ENCODE peak calls at places on chromosomes 16 and 17, in five cellular contexts. Q is neural progenitor cell, W is mammary epithelial cell, Y is body of pancreas, V is ovary. O is an unnamed sample.
A peak's percentile ranks its signal among the peaks of the same experiment; 100 is the strongest.

GRCh38 chr16:66070140-66070887 is 296.2 kb upstream of the CDH5 start:
- DNase-seq in V (peak; percentile 91), Q (no peak), Y (peak; percentile 20), W (no peak), O (peak; percentile 71)

GRCh38 chr16:85321856-85322271 is 209.6 kb upstream of the CIBAR2 start:
- DNase-seq in W (no peak), Q (no peak), Y (peak; percentile 98), V (peak; percentile 97), O (peak; percentile 99)

GRCh38 chr17:76501827-76502307 is 644 bp upstream of the RHBDF2 start:
- DNase-seq in Y (peak; percentile 83), W (no peak), Q (no peak), V (no peak), O (no peak)

GRCh38 chr16:88264641-88265285 is 118.0 kb upstream of the ZNF469 start:
- DNase-seq in W (peak; percentile 97), V (peak; percentile 97), Q (peak; percentile 48), Y (peak; percentile 89), O (peak; percentile 97)

GRCh38 chr17:4950757-4951204 is at the start of gene ENO3:
- DNase-seq in Y (no peak), V (no peak), Q (peak; percentile 78), W (no peak), O (no peak)

GRCh38 chr17:69246202-69246601 is 17.6 kb upstream of the ABCA10 start:
- DNase-seq in Y (no peak), Q (no peak), W (no peak), V (no peak), O (no peak)

GRCh38 chr17:54948380-54948779 is 20.1 kb downstream of the COX11 start:
- DNase-seq in Q (no peak), W (peak; percentile 96), Y (no peak), V (no peak), O (peak; percentile 59)

GRCh38 chr16:81537721-81538561 is 93.3 kb downstream of the CMIP start:
- DNase-seq in W (no peak), V (no peak), Y (no peak), Q (no peak), O (no peak)

GRCh38 chr17:27612160-27612767 is 18.7 kb upstream of the LGALS9 start:
- DNase-seq in Q (no peak), W (no peak), Y (no peak), V (no peak), O (no peak)

GRCh38 chr16:2530629-2531318 is 434 bp downstream of the CEMP1 start:
- DNase-seq in W (no peak), V (peak; percentile 31), Q (no peak), Y (no peak), O (no peak)

GRCh38 chr17:79340286-79340685 is 265.7 kb downstream of the ENGASE start:
- DNase-seq in Y (no peak), V (no peak), Q (no peak), W (no peak), O (no peak)

GRCh38 chr16:56609463-56609921 is 1.1 kb downstream of the MT2A start:
- DNase-seq in Y (peak; percentile 72), Q (peak; percentile 29), W (peak; percentile 85), V (peak; percentile 51), O (peak; percentile 78)

GRCh38 chr17:19867094-19867653 is 562 bp downstream of the ULK2 start:
- DNase-seq in Y (peak; percentile 78), V (peak; percentile 66), W (peak; percentile 50), Q (peak; percentile 88), O (peak; percentile 68)

GRCh38 chr17:83180264-83180995 is 101.0 kb downstream of the METRNL start:
- DNase-seq in W (no peak), Y (no peak), Q (no peak), V (no peak), O (no peak)

GRCh38 chr16:31501226-31501965 is 6.8 kb downstream of the RUSF1 start:
- DNase-seq in Q (no peak), V (no peak), W (no peak), Y (no peak), O (no peak)

GRCh38 chr16:66874079-66874775 is 6.1 kb upstream of the PDP2 start:
- DNase-seq in Y (no peak), V (no peak), Q (no peak), W (peak; percentile 26), O (no peak)

GRCh38 chr17:82051776-82052637 is at the start of the genes GPS1 and RFNG:
- DNase-seq in Y (peak; percentile 81), V (peak; percentile 71), W (peak; percentile 59), Q (peak; percentile 83), O (peak; percentile 75)

GRCh38 chr16:56789360-56789759 is 59.4 kb downstream of the NUP93 start:
- DNase-seq in Q (no peak), V (peak; percentile 22), W (peak; percentile 45), Y (peak; percentile 88), O (peak; percentile 58)

GRCh38 chr17:292016-292415 is 60.6 kb downstream of the RPH3AL start:
- DNase-seq in V (no peak), W (no peak), Y (no peak), Q (no peak), O (no peak)

GRCh38 chr16:29824589-29825144 is 4.4 kb downstream of the MVP start:
- DNase-seq in Q (no peak), V (no peak), W (peak; percentile 48), Y (no peak), O (no peak)

GRCh38 chr16:82882982-82883863 is 256.5 kb downstream of the CDH13 start:
- DNase-seq in Q (no peak), W (no peak), Y (no peak), V (no peak), O (no peak)

GRCh38 chr17:80477647-80478478 is 1.5 kb upstream of the NPTX1 start:
- DNase-seq in Y (peak; percentile 35), Q (peak; percentile 91), V (peak; percentile 44), W (peak; percentile 35), O (peak; percentile 34)

GRCh38 chr17:80295146-80295545 is 34.5 kb downstream of the RNF213 start:
- DNase-seq in W (no peak), Q (no peak), Y (no peak), V (no peak), O (no peak)

GRCh38 chr17:36188891-36189306 is 7.7 kb downstream of the CCL3L1 start:
- DNase-seq in W (no peak), V (no peak), Y (peak; percentile 49), Q (no peak), O (no peak)

GRCh38 chr17:36183811-36184765 is 7.7 kb upstream of the TBC1D3B start:
- DNase-seq in Y (no peak), V (peak; percentile 27), W (no peak), Q (no peak), O (peak; percentile 68)

GRCh38 chr17:36182176-36183000 is 6.0 kb upstream of the TBC1D3B start:
- DNase-seq in Y (peak; percentile 52), Q (peak; percentile 72), V (peak; percentile 13), W (no peak), O (no peak)

GRCh38 chr17:36185416-36185815 is 9.0 kb upstream of the TBC1D3B start:
- DNase-seq in W (no peak), Q (no peak), V (no peak), Y (no peak), O (no peak)

GRCh38 chr17:36183001-36183810 is 6.8 kb upstream of the TBC1D3B start:
- DNase-seq in W (peak; percentile 66), V (peak; percentile 46), Y (peak; percentile 85), Q (peak; percentile 94), O (peak; percentile 95)
- H3K4me3 ChIP-seq in W (peak overlapping the region; percentile 48), V (peak overlapping the region; percentile 54), Y (peak overlapping the region; percentile 28), Q (peak overlapping the region; percentile 58), O (peak overlapping the region; percentile 69)

DNA sequence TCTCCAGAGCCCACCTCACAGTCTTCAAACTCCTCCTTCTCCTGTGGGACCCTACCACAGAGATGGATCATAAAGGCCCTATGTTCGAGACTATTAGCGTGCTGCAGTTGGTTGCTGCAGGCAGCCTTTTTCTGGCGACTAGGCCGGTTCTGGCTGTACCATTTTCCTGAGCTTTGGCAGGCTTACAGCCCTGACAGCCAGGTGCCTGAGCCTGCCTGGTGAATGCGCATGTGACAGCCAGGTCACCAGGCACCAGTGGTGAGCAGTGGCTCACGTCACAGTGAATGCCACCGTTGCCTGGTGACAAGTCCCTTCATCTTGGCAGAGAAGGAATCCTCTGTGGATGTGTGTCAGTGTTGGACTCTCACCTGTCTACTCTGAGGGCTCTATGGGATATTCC is 978.8 kb downstream of the KCNJ18 start:
- DNase-seq in Y (no peak), W (no peak), V (no peak), Q (no peak), O (no peak)
- H3K9me3 ChIP-seq in Y (no peaks in the 10 kb centered on the region), W (peaks cover 7% of the 10 kb centered on the region), V (no peaks in the 10 kb centered on the region), Q (peaks cover 44% of the 10 kb centered on the region), O (no peaks in the 10 kb centered on the region)

DNA sequence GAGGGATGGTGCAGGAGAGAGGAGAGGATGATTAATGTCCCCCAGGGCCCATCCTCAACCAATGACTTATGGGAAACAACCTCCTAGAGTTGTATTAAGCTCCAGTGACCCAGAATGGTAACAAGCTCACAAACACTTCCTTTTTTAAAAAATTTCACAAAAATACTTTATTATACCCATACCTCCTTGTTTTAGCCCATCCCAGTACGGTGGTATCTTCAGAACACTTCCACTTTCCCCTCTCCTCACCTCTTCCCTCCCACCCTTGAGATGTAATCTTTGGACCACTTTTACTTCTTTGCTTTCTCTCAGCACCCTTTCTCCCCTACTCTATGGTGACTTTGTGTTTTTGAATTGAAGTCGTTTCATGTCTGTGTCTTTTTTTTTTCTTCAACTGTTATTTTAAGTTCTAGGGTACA is 124.3 kb downstream of the PRKCB start:
- DNase-seq in Y (no peak), W (no peak), Q (no peak), V (no peak), O (no peak)
- H3K36me3 ChIP-seq in Y (no peaks in the 10 kb centered on the region), W (no peaks in the 10 kb centered on the region), Q (no peaks in the 10 kb centered on the region), V (no peaks in the 10 kb centered on the region), O (no peaks in the 10 kb centered on the region)

GRCh38 chr17:48620497-48621139 is 5.5 kb upstream of the HOXB8 start:
- DNase-seq in V (no peak), Q (no peak), W (no peak), Y (no peak), O (no peak)

GRCh38 chr17:48621410-48622387 is 4.5 kb downstream of the HOXB9 start:
- DNase-seq in V (no peak), Q (no peak), W (no peak), Y (no peak), O (no peak)

GRCh38 chr17:48617515-48618365 is 2.6 kb upstream of the HOXB8 start:
- DNase-seq in V (no peak), Y (no peak), W (peak; percentile 29), Q (no peak), O (peak; percentile 27)

GRCh38 chr17:48618366-48618896 is 3.3 kb upstream of the HOXB8 start:
- DNase-seq in V (peak; percentile 71), Y (peak; percentile 92), Q (peak; percentile 93), W (peak; percentile 77), O (peak; percentile 82)

DNA sequence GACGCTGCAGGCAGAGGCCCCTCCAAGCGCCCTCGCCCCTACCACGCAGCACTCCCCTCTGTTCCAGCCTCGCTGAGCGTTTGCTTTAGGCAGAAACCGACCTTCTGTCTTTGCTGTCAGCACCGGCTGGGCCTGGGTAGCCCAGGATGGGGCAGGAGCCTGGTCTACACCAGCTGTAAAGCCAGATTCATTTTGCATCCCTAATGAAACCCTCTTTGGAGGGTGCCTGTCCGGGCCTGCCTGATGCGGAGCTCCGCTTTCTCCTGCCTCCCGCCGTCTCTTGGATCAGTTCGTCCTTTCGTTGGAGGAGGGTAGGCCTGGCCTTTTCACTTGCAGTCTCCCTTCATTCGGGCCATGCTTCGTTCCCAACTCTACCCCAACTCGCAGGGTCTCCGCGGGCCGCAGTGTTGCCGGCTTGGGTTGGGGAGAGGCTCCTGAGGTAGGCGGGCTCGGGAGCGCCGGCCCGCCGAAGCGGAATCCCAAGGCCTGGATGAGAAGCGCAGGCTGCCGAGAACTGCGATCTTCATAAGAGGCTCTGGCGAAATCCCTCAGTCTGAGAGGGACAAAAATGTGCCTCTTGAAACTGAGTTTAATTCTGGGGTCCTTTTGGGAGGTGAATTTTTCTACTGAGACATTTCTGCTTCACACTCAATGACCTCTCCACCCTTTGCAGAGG is 4.9 kb upstream of the HOXB8 start:
- DNase-seq in V (no peak), Y (no peak), W (no peak), Q (peak; percentile 57), O (no peak)
- H3K4me3 ChIP-seq in V (no peak overlapping the region), Y (no peak overlapping the region), W (no peak overlapping the region), Q (no peak overlapping the region), O (no peak overlapping the region)